ENCODE peak calls at places on chromosome 2, in seven cellular contexts. One of them, this sample, is unnamed.

GRCh38 chr2:154195644-154196221 is 324.0 kb downstream of the GALNT13 start:
- DNase-seq in brain microvascular endothelial cell: no peak
- DNase-seq in BE2C: no peak
- DNase-seq in lung: no peak
- DNase-seq in A549: peak; percentile 33
- DNase-seq in NCI-H510A treated with DMSO at 0.1 percent for 48 hours: no peak
- DNase-seq in NCI-H526 treated with DMSO at 0.1 percent for 48 hours: no peak
- DNase-seq in this sample: no peak

GRCh38 chr2:24720310-24720709 is 72.9 kb downstream of the PTRHD1 start:
- DNase-seq in brain microvascular endothelial cell: no peak
- DNase-seq in BE2C: no peak
- DNase-seq in lung: no peak
- DNase-seq in A549: no peak
- DNase-seq in NCI-H510A treated with DMSO at 0.1 percent for 48 hours: no peak
- DNase-seq in NCI-H526 treated with DMSO at 0.1 percent for 48 hours: no peak
- DNase-seq in this sample: no peak

GRCh38 chr2:235171511-235172130 is 219.8 kb downstream of the SH3BP4 start:
- DNase-seq in brain microvascular endothelial cell: peak; percentile 80
- DNase-seq in BE2C: peak; percentile 21
- DNase-seq in lung: no peak
- DNase-seq in A549: peak; percentile 80
- DNase-seq in NCI-H510A treated with DMSO at 0.1 percent for 48 hours: no peak
- DNase-seq in NCI-H526 treated with DMSO at 0.1 percent for 48 hours: no peak
- DNase-seq in this sample: peak; percentile 89

GRCh38 chr2:234290671-234291070 is 206.2 kb downstream of the ARL4C start:
- DNase-seq in brain microvascular endothelial cell: no peak
- DNase-seq in BE2C: no peak
- DNase-seq in lung: no peak
- DNase-seq in A549: no peak
- DNase-seq in NCI-H510A treated with DMSO at 0.1 percent for 48 hours: no peak
- DNase-seq in NCI-H526 treated with DMSO at 0.1 percent for 48 hours: no peak
- DNase-seq in this sample: no peak

GRCh38 chr2:67652679-67653078 is 255.5 kb downstream of the ETAA1 start:
- DNase-seq in brain microvascular endothelial cell: no peak
- DNase-seq in BE2C: no peak
- DNase-seq in lung: no peak
- DNase-seq in A549: no peak
- DNase-seq in NCI-H510A treated with DMSO at 0.1 percent for 48 hours: no peak
- DNase-seq in NCI-H526 treated with DMSO at 0.1 percent for 48 hours: no peak
- DNase-seq in this sample: no peak

GRCh38 chr2:69742170-69742952 is 427 bp downstream of the ANXA4 start:
- DNase-seq in brain microvascular endothelial cell: no peak
- DNase-seq in BE2C: no peak
- DNase-seq in lung: no peak
- DNase-seq in A549: peak; percentile 48
- DNase-seq in NCI-H510A treated with DMSO at 0.1 percent for 48 hours: peak; percentile 27
- DNase-seq in NCI-H526 treated with DMSO at 0.1 percent for 48 hours: peak; percentile 28
- DNase-seq in this sample: peak; percentile 32

GRCh38 chr2:196166876-196167275 is 4.5 kb downstream of the STK17B start:
- DNase-seq in brain microvascular endothelial cell: peak; percentile 77
- DNase-seq in BE2C: no peak
- DNase-seq in lung: no peak
- DNase-seq in A549: no peak
- DNase-seq in NCI-H510A treated with DMSO at 0.1 percent for 48 hours: no peak
- DNase-seq in NCI-H526 treated with DMSO at 0.1 percent for 48 hours: no peak
- DNase-seq in this sample: peak; percentile 61

GRCh38 chr2:42566006-42566405 is 2.4 kb upstream of the MTA3 start:
- DNase-seq in brain microvascular endothelial cell: no peak
- DNase-seq in BE2C: no peak
- DNase-seq in lung: no peak
- DNase-seq in A549: no peak
- DNase-seq in NCI-H510A treated with DMSO at 0.1 percent for 48 hours: no peak
- DNase-seq in NCI-H526 treated with DMSO at 0.1 percent for 48 hours: no peak
- DNase-seq in this sample: no peak

GRCh38 chr2:101197814-101198213 is 46.6 kb upstream of the TBC1D8 start:
- DNase-seq in brain microvascular endothelial cell: no peak
- DNase-seq in BE2C: no peak
- DNase-seq in lung: no peak
- DNase-seq in A549: no peak
- DNase-seq in NCI-H510A treated with DMSO at 0.1 percent for 48 hours: no peak
- DNase-seq in NCI-H526 treated with DMSO at 0.1 percent for 48 hours: no peak
- DNase-seq in this sample: no peak

GRCh38 chr2:121665504-121665903 is 16.2 kb upstream of the CLASP1 start:
- DNase-seq in brain microvascular endothelial cell: no peak
- DNase-seq in BE2C: no peak
- DNase-seq in lung: no peak
- DNase-seq in A549: no peak
- DNase-seq in NCI-H510A treated with DMSO at 0.1 percent for 48 hours: no peak
- DNase-seq in NCI-H526 treated with DMSO at 0.1 percent for 48 hours: no peak
- DNase-seq in this sample: peak; percentile 20

GRCh38 chr2:230920167-230920566 is 4.9 kb downstream of the GPR55 start:
- DNase-seq in brain microvascular endothelial cell: no peak
- DNase-seq in BE2C: no peak
- DNase-seq in lung: no peak
- DNase-seq in A549: no peak
- DNase-seq in NCI-H510A treated with DMSO at 0.1 percent for 48 hours: no peak
- DNase-seq in NCI-H526 treated with DMSO at 0.1 percent for 48 hours: no peak
- DNase-seq in this sample: no peak

GRCh38 chr2:239946570-239947311 is 78.4 kb downstream of the NDUFA10 start:
- DNase-seq in brain microvascular endothelial cell: no peak
- DNase-seq in BE2C: peak; percentile 3
- DNase-seq in lung: no peak
- DNase-seq in A549: no peak
- DNase-seq in NCI-H510A treated with DMSO at 0.1 percent for 48 hours: no peak
- DNase-seq in NCI-H526 treated with DMSO at 0.1 percent for 48 hours: no peak
- DNase-seq in this sample: no peak

GRCh38 chr2:73852020-73852419 is 23.3 kb downstream of the STAMBP start:
- DNase-seq in brain microvascular endothelial cell: peak; percentile 72
- DNase-seq in BE2C: no peak
- DNase-seq in lung: no peak
- DNase-seq in A549: peak; percentile 45
- DNase-seq in NCI-H510A treated with DMSO at 0.1 percent for 48 hours: no peak
- DNase-seq in NCI-H526 treated with DMSO at 0.1 percent for 48 hours: no peak
- DNase-seq in this sample: peak; percentile 58

GRCh38 chr2:142038826-142039225 is 92.0 kb downstream of the LRP1B start:
- DNase-seq in brain microvascular endothelial cell: no peak
- DNase-seq in BE2C: no peak
- DNase-seq in lung: no peak
- DNase-seq in A549: no peak
- DNase-seq in NCI-H510A treated with DMSO at 0.1 percent for 48 hours: no peak
- DNase-seq in NCI-H526 treated with DMSO at 0.1 percent for 48 hours: no peak
- DNase-seq in this sample: no peak

GRCh38 chr2:227163445-227163997 is 484 bp downstream of the COL4A4 start:
- DNase-seq in brain microvascular endothelial cell: no peak
- DNase-seq in BE2C: no peak
- DNase-seq in lung: no peak
- DNase-seq in A549: peak; percentile 26
- DNase-seq in NCI-H510A treated with DMSO at 0.1 percent for 48 hours: peak; percentile 13
- DNase-seq in NCI-H526 treated with DMSO at 0.1 percent for 48 hours: no peak
- DNase-seq in this sample: no peak

GRCh38 chr2:230891108-230891507 is 26.4 kb downstream of the ITM2C start:
- DNase-seq in brain microvascular endothelial cell: no peak
- DNase-seq in BE2C: no peak
- DNase-seq in lung: no peak
- DNase-seq in A549: no peak
- DNase-seq in NCI-H510A treated with DMSO at 0.1 percent for 48 hours: no peak
- DNase-seq in NCI-H526 treated with DMSO at 0.1 percent for 48 hours: no peak
- DNase-seq in this sample: peak; percentile 30

GRCh38 chr2:99974275-99974674 is 168.1 kb downstream of the AFF3 start:
- DNase-seq in brain microvascular endothelial cell: peak; percentile 23
- DNase-seq in BE2C: peak; percentile 11
- DNase-seq in lung: no peak
- DNase-seq in A549: no peak
- DNase-seq in NCI-H510A treated with DMSO at 0.1 percent for 48 hours: no peak
- DNase-seq in NCI-H526 treated with DMSO at 0.1 percent for 48 hours: no peak
- DNase-seq in this sample: no peak

GRCh38 chr2:204452464-204453023 is 92.7 kb upstream of the PARD3B start:
- DNase-seq in brain microvascular endothelial cell: peak; percentile 99
- DNase-seq in BE2C: no peak
- DNase-seq in lung: peak; percentile 78
- DNase-seq in A549: peak; percentile 87
- DNase-seq in NCI-H510A treated with DMSO at 0.1 percent for 48 hours: peak; percentile 84
- DNase-seq in NCI-H526 treated with DMSO at 0.1 percent for 48 hours: no peak
- DNase-seq in this sample: peak; percentile 89

GRCh38 chr2:29705636-29706035 is 215.8 kb downstream of the ALK start:
- DNase-seq in brain microvascular endothelial cell: no peak
- DNase-seq in BE2C: no peak
- DNase-seq in lung: no peak
- DNase-seq in A549: no peak
- DNase-seq in NCI-H510A treated with DMSO at 0.1 percent for 48 hours: no peak
- DNase-seq in NCI-H526 treated with DMSO at 0.1 percent for 48 hours: no peak
- DNase-seq in this sample: no peak

GRCh38 chr2:43104763-43105162 is 121.6 kb downstream of the ZFP36L2 start:
- DNase-seq in brain microvascular endothelial cell: no peak
- DNase-seq in BE2C: no peak
- DNase-seq in lung: no peak
- DNase-seq in A549: no peak
- DNase-seq in NCI-H510A treated with DMSO at 0.1 percent for 48 hours: no peak
- DNase-seq in NCI-H526 treated with DMSO at 0.1 percent for 48 hours: no peak
- DNase-seq in this sample: no peak

GRCh38 chr2:9336209-9336533 is 87.2 kb downstream of the ITGB1BP1 start:
- DNase-seq in brain microvascular endothelial cell: peak; percentile 55
- DNase-seq in BE2C: peak; percentile 36
- DNase-seq in lung: no peak
- DNase-seq in A549: no peak
- DNase-seq in NCI-H510A treated with DMSO at 0.1 percent for 48 hours: peak; percentile 85
- DNase-seq in NCI-H526 treated with DMSO at 0.1 percent for 48 hours: no peak
- DNase-seq in this sample: peak; percentile 40

GRCh38 chr2:150606380-150607060 is 119.1 kb upstream of the RND3 start:
- DNase-seq in brain microvascular endothelial cell: no peak
- DNase-seq in BE2C: no peak
- DNase-seq in lung: no peak
- DNase-seq in A549: no peak
- DNase-seq in NCI-H510A treated with DMSO at 0.1 percent for 48 hours: no peak
- DNase-seq in NCI-H526 treated with DMSO at 0.1 percent for 48 hours: no peak
- DNase-seq in this sample: no peak

GRCh38 chr2:217045725-217046475 is 186.0 kb upstream of the TNP1 start:
- DNase-seq in brain microvascular endothelial cell: no peak
- DNase-seq in BE2C: no peak
- DNase-seq in lung: no peak
- DNase-seq in A549: peak; percentile 43
- DNase-seq in NCI-H510A treated with DMSO at 0.1 percent for 48 hours: no peak
- DNase-seq in NCI-H526 treated with DMSO at 0.1 percent for 48 hours: no peak
- DNase-seq in this sample: peak; percentile 43